ENCODE peak calls at places on chromosome 4, in five cellular contexts. Q is endodermal cell, O is GM12865, U is NCI-H1694 treated with DMSO at 0.1 percent for 48 hours, H is hepatic stellate cell. K is an unnamed sample.

GRCh38 chr4:122065915-122066314 is 86.2 kb upstream of the BLTP1 start:
- DNase-seq in Q (no peak), O (no peak), U (no peak), H (no peak), K (no peak)

GRCh38 chr4:94076498-94076897 is 131.2 kb upstream of the SMARCAD1 start:
- DNase-seq in Q (no peak), O (peak), U (no peak), H (no peak), K (no peak)

GRCh38 chr4:188941524-188942109 is 802.4 kb downstream of the TRIML1 start:
- DNase-seq in Q (no peak), O (no peak), U (no peak), H (peak), K (no peak)

GRCh38 chr4:173731257-173731656 is 201.2 kb upstream of the HAND2 start:
- DNase-seq in Q (no peak), O (no peak), U (no peak), H (no peak), K (no peak)

GRCh38 chr4:185587444-185588161 is 52.3 kb upstream of the PDLIM3 start:
- DNase-seq in Q (peak), O (peak), U (no peak), H (no peak), K (no peak)

GRCh38 chr4:86048426-86048825 is 311.4 kb downstream of the MAPK10 start:
- DNase-seq in Q (no peak), O (no peak), U (no peak), H (no peak), K (no peak)

GRCh38 chr4:71765349-71765748 is 18.5 kb downstream of the GC start:
- DNase-seq in Q (no peak), O (no peak), U (no peak), H (no peak), K (no peak)

GRCh38 chr4:126106658-126107057 is 791.9 kb downstream of the FAT4 start:
- DNase-seq in Q (peak), O (peak), U (no peak), H (no peak), K (no peak)

GRCh38 chr4:136036744-136037143 is 1495.5 kb downstream of the PCDH18 start:
- DNase-seq in Q (no peak), O (no peak), U (no peak), H (peak), K (no peak)

GRCh38 chr4:88027611-88028608 is 20.5 kb downstream of the PKD2 start:
- DNase-seq in Q (no peak), O (no peak), U (no peak), H (peak), K (no peak)

GRCh38 chr4:47717173-47717572 is 120.7 kb downstream of the CORIN start:
- DNase-seq in Q (peak), O (no peak), U (no peak), H (no peak), K (no peak)

GRCh38 chr4:28250646-28251045 is 1390.0 kb downstream of the STIM2 start:
- DNase-seq in Q (no peak), O (no peak), U (no peak), H (no peak), K (no peak)

GRCh38 chr4:53592128-53592527 is 842 bp upstream of the LNX1 start:
- DNase-seq in Q (peak), O (no peak), U (no peak), H (no peak), K (no peak)

GRCh38 chr4:88320174-88320779 is 35.9 kb upstream of the PPM1K start:
- DNase-seq in Q (no peak), O (peak), U (no peak), H (no peak), K (no peak)

GRCh38 chr4:168744021-168744420 is 247.2 kb downstream of the PALLD start:
- DNase-seq in Q (no peak), O (no peak), U (no peak), H (peak), K (no peak)

GRCh38 chr4:107666134-107666533 is 53.9 kb downstream of the PAPSS1 start:
- DNase-seq in Q (no peak), O (no peak), U (no peak), H (peak), K (no peak)

GRCh38 chr4:132269303-132269990 is 879.6 kb upstream of the PCDH10 start:
- DNase-seq in Q (peak), O (no peak), U (no peak), H (no peak), K (no peak)

K was measured in suprapubic skin.